ENCODE peak calls at places on chromosomes 7 and 10, in five cellular contexts. One of them, this sample, is unnamed. For H3K4me1, the result is how much of the 10 kb centered on the place peaks cover.

GRCh38 chr10:80554050-80554449 is 16.3 kb downstream of the SH2D4B start:
- DNase-seq in lower lobe of right lung: no peak
- DNase-seq in cardiac muscle cell: no peak
- DNase-seq in thoracic aorta: no peak
- DNase-seq in neuronal stem cell: no peak
- DNase-seq in this sample: no peak

GRCh38 chr7:12458520-12459131 is 55.0 kb upstream of the VWDE start:
- DNase-seq in neuronal stem cell: peak
- DNase-seq in thoracic aorta: no peak
- DNase-seq in cardiac muscle cell: peak
- DNase-seq in lower lobe of right lung: no peak
- DNase-seq in this sample: peak

GRCh38 chr10:114631678-114632417 is 26.2 kb downstream of the ABLIM1 start:
- DNase-seq in thoracic aorta: no peak
- DNase-seq in neuronal stem cell: peak
- DNase-seq in cardiac muscle cell: peak
- DNase-seq in lower lobe of right lung: peak
- DNase-seq in this sample: peak

GRCh38 chr7:108193593-108194498 is 63.7 kb upstream of the LAMB4 start:
- DNase-seq in neuronal stem cell: no peak
- DNase-seq in thoracic aorta: no peak
- DNase-seq in lower lobe of right lung: no peak
- DNase-seq in cardiac muscle cell: no peak
- DNase-seq in this sample: no peak

GRCh38 chr7:103660455-103661371 is 214.7 kb upstream of the SLC26A5 start:
- DNase-seq in thoracic aorta: no peak
- DNase-seq in lower lobe of right lung: no peak
- DNase-seq in neuronal stem cell: peak
- DNase-seq in cardiac muscle cell: peak
- DNase-seq in this sample: peak

GRCh38 chr10:96125142-96125515 is 5.0 kb upstream of the ZNF518A start:
- DNase-seq in lower lobe of right lung: no peak
- DNase-seq in cardiac muscle cell: peak
- DNase-seq in thoracic aorta: no peak
- DNase-seq in neuronal stem cell: no peak
- DNase-seq in this sample: no peak

GRCh38 chr7:85014936-85015335 is 171.9 kb downstream of the SEMA3D start:
- DNase-seq in thoracic aorta: no peak
- DNase-seq in lower lobe of right lung: no peak
- DNase-seq in neuronal stem cell: no peak
- DNase-seq in cardiac muscle cell: no peak
- DNase-seq in this sample: no peak

GRCh38 chr10:103197177-103197576 is 4.1 kb upstream of the NT5C2 start:
- DNase-seq in lower lobe of right lung: peak
- DNase-seq in neuronal stem cell: no peak
- DNase-seq in cardiac muscle cell: peak
- DNase-seq in thoracic aorta: peak
- DNase-seq in this sample: peak

GRCh38 chr10:121959671-121960070 is 15.3 kb downstream of the NSMCE4A start:
- DNase-seq in neuronal stem cell: no peak
- DNase-seq in cardiac muscle cell: no peak
- DNase-seq in thoracic aorta: no peak
- DNase-seq in lower lobe of right lung: no peak
- DNase-seq in this sample: no peak

GRCh38 chr10:103612462-103613365 is 119.2 kb downstream of the NEURL1 start:
- DNase-seq in neuronal stem cell: no peak
- DNase-seq in cardiac muscle cell: peak
- DNase-seq in lower lobe of right lung: no peak
- DNase-seq in thoracic aorta: no peak
- DNase-seq in this sample: no peak

GRCh38 chr10:90947025-90947960 is 26.4 kb upstream of the ANKRD1 start:
- DNase-seq in neuronal stem cell: no peak
- DNase-seq in lower lobe of right lung: no peak
- DNase-seq in cardiac muscle cell: no peak
- DNase-seq in thoracic aorta: no peak
- DNase-seq in this sample: no peak

GRCh38 chr10:131176907-131177306 is 134.6 kb downstream of the TCERG1L start:
- DNase-seq in neuronal stem cell: no peak
- DNase-seq in thoracic aorta: no peak
- DNase-seq in lower lobe of right lung: no peak
- DNase-seq in cardiac muscle cell: no peak
- DNase-seq in this sample: no peak

GRCh38 chr10:22723343-22723779 is 9.0 kb upstream of the PIP4K2A start:
- DNase-seq in cardiac muscle cell: no peak
- DNase-seq in neuronal stem cell: no peak
- DNase-seq in lower lobe of right lung: no peak
- DNase-seq in thoracic aorta: no peak
- DNase-seq in this sample: no peak

GRCh38 chr7:104656467-104656866 is 328.1 kb downstream of the LHFPL3 start:
- DNase-seq in lower lobe of right lung: no peak
- DNase-seq in neuronal stem cell: no peak
- DNase-seq in thoracic aorta: no peak
- DNase-seq in cardiac muscle cell: no peak
- DNase-seq in this sample: no peak

GRCh38 chr10:12875100-12875499 is 126.4 kb downstream of the CCDC3 start:
- DNase-seq in cardiac muscle cell: peak
- DNase-seq in neuronal stem cell: no peak
- DNase-seq in thoracic aorta: no peak
- DNase-seq in lower lobe of right lung: no peak
- DNase-seq in this sample: no peak

GRCh38 chr7:1244701-1245526 is 12.2 kb downstream of the UNCX start:
- DNase-seq in cardiac muscle cell: no peak
- DNase-seq in lower lobe of right lung: no peak
- DNase-seq in neuronal stem cell: no peak
- DNase-seq in thoracic aorta: no peak
- DNase-seq in this sample: no peak

GRCh38 chr7:7103343-7104313 is 78.7 kb upstream of the C1GALT1 start:
- DNase-seq in neuronal stem cell: no peak
- DNase-seq in thoracic aorta: no peak
- DNase-seq in lower lobe of right lung: no peak
- DNase-seq in cardiac muscle cell: peak
- DNase-seq in this sample: peak

GRCh38 chr7:117780832-117781231 is 92.4 kb downstream of the CTTNBP2 start:
- DNase-seq in neuronal stem cell: no peak
- DNase-seq in thoracic aorta: no peak
- DNase-seq in lower lobe of right lung: no peak
- DNase-seq in cardiac muscle cell: no peak
- DNase-seq in this sample: no peak

GRCh38 chr10:86438091-86438749 is 71.6 kb upstream of the GRID1 start:
- DNase-seq in thoracic aorta: no peak
- DNase-seq in cardiac muscle cell: no peak
- DNase-seq in neuronal stem cell: no peak
- DNase-seq in lower lobe of right lung: no peak
- DNase-seq in this sample: no peak

GRCh38 chr10:99681553-99681952 is 22.2 kb downstream of the ENTPD7 start:
- DNase-seq in thoracic aorta: no peak
- DNase-seq in cardiac muscle cell: peak
- DNase-seq in lower lobe of right lung: no peak
- DNase-seq in neuronal stem cell: no peak
- DNase-seq in this sample: no peak

GRCh38 chr7:27156508-27156898 is at the start of gene HOXA7:
- DNase-seq in neuronal stem cell: no peak
- DNase-seq in thoracic aorta: no peak
- DNase-seq in cardiac muscle cell: no peak
- DNase-seq in lower lobe of right lung: no peak
- DNase-seq in this sample: no peak

GRCh38 chr7:22296916-22297315 is 60.0 kb downstream of the RAPGEF5 start:
- DNase-seq in thoracic aorta: no peak
- DNase-seq in lower lobe of right lung: no peak
- DNase-seq in neuronal stem cell: no peak
- DNase-seq in cardiac muscle cell: no peak
- DNase-seq in this sample: no peak

GRCh38 chr7:26443761-26444160 is 152.1 kb downstream of the SNX10 start:
- DNase-seq in thoracic aorta: no peak
- DNase-seq in cardiac muscle cell: no peak
- DNase-seq in neuronal stem cell: no peak
- DNase-seq in lower lobe of right lung: no peak
- DNase-seq in this sample: no peak

GRCh38 chr7:55522268-55522902 is 49.9 kb downstream of the VOPP1 start:
- DNase-seq in cardiac muscle cell: no peak
- DNase-seq in thoracic aorta: no peak
- DNase-seq in neuronal stem cell: no peak
- DNase-seq in lower lobe of right lung: no peak
- DNase-seq in this sample: no peak
- H3K4me1 ChIP-seq in cardiac muscle cell: under half
- H3K4me1 ChIP-seq in thoracic aorta: half or more
- H3K4me1 ChIP-seq in neuronal stem cell: under half
- H3K4me1 ChIP-seq in lower lobe of right lung: under half
- H3K4me1 ChIP-seq in this sample: under half

GRCh38 chr7:99563650-99564049 is 5.2 kb downstream of the ZNF655 start:
- DNase-seq in thoracic aorta: no peak
- DNase-seq in cardiac muscle cell: peak
- DNase-seq in neuronal stem cell: no peak
- DNase-seq in lower lobe of right lung: no peak
- DNase-seq in this sample: no peak
- H3K4me3 ChIP-seq in thoracic aorta: no peak
- H3K4me3 ChIP-seq in cardiac muscle cell: no peak
- H3K4me3 ChIP-seq in neuronal stem cell: no peak
- H3K4me3 ChIP-seq in lower lobe of right lung: no peak
- H3K4me3 ChIP-seq in this sample: no peak

GRCh38 chr10:93672022-93672678 is 30.2 kb downstream of the FRA10AC1 start:
- DNase-seq in lower lobe of right lung: no peak
- DNase-seq in cardiac muscle cell: no peak
- DNase-seq in neuronal stem cell: no peak
- DNase-seq in thoracic aorta: no peak
- DNase-seq in this sample: peak
- H3K27ac ChIP-seq in lower lobe of right lung: no peak
- H3K27ac ChIP-seq in cardiac muscle cell: no peak
- H3K27ac ChIP-seq in neuronal stem cell: no peak
- H3K27ac ChIP-seq in thoracic aorta: no peak
- H3K27ac ChIP-seq in this sample: no peak

DNA sequence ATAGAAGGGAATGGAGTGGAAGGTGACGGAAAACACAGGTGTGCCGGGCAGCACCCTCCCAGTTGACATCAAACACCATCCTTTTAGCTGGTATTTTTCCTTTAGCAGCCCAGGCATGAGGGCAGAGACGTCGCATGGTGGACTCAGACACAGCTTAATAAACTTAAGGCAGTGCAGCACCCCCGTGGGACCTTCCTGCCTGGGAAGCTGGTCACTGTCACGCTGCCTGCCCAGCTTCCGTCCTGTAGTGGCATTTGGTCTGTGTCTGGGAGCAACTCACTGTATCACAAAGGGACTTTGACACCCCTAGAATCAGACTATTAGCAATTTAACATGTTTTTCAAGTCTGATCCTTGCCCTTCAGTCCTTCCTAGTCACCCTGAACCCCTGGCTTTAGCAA is 35.8 kb downstream of the IL15RA start:
- DNase-seq in thoracic aorta: no peak
- DNase-seq in lower lobe of right lung: peak
- DNase-seq in cardiac muscle cell: no peak
- DNase-seq in neuronal stem cell: no peak
- DNase-seq in this sample: no peak
- H3K4me1 ChIP-seq in thoracic aorta: half or more
- H3K4me1 ChIP-seq in lower lobe of right lung: half or more
- H3K4me1 ChIP-seq in cardiac muscle cell: under half
- H3K4me1 ChIP-seq in neuronal stem cell: under half
- H3K4me1 ChIP-seq in this sample: under half

DNA sequence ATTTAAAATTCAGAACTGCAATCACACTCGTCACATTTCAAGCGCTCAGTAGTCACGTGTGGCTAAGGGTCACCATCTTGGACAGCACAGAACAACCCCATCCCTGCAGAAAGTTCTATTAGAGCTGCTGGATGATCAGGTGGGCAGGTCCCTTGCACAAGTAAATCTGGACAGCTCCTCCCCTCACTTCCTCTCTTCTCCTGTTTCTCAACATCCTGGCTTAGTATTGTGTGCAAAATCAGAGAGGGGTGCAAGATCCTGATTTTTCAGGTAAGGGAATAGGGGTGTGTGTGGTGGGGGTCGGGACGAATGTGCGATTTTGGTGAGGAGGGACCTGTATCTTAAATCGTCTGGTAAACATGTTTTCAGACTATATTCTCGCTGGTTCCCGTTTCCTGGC is at the start of gene GIMAP4:
- DNase-seq in cardiac muscle cell: no peak
- DNase-seq in lower lobe of right lung: no peak
- DNase-seq in neuronal stem cell: no peak
- DNase-seq in thoracic aorta: no peak
- DNase-seq in this sample: peak
- H3K4me3 ChIP-seq in cardiac muscle cell: no peak
- H3K4me3 ChIP-seq in lower lobe of right lung: peak
- H3K4me3 ChIP-seq in neuronal stem cell: no peak
- H3K4me3 ChIP-seq in thoracic aorta: peak
- H3K4me3 ChIP-seq in this sample: peak

GRCh38 chr10:35017608-35018007 is 72.5 kb downstream of the CUL2 start:
- DNase-seq in lower lobe of right lung: no peak
- DNase-seq in neuronal stem cell: no peak
- DNase-seq in cardiac muscle cell: no peak
- DNase-seq in thoracic aorta: no peak
- DNase-seq in this sample: no peak
- H3K27ac ChIP-seq in lower lobe of right lung: no peak
- H3K27ac ChIP-seq in neuronal stem cell: no peak
- H3K27ac ChIP-seq in cardiac muscle cell: no peak
- H3K27ac ChIP-seq in thoracic aorta: no peak
- H3K27ac ChIP-seq in this sample: no peak

GRCh38 chr10:132663666-132664365 is 122.1 kb downstream of the NKX6-2 start:
- DNase-seq in thoracic aorta: no peak
- DNase-seq in cardiac muscle cell: no peak
- DNase-seq in neuronal stem cell: no peak
- DNase-seq in lower lobe of right lung: peak
- DNase-seq in this sample: no peak
- H3K4me1 ChIP-seq in thoracic aorta: under half
- H3K4me1 ChIP-seq in cardiac muscle cell: under half
- H3K4me1 ChIP-seq in neuronal stem cell: under half
- H3K4me1 ChIP-seq in lower lobe of right lung: under half
- H3K4me1 ChIP-seq in this sample: under half

DNA sequence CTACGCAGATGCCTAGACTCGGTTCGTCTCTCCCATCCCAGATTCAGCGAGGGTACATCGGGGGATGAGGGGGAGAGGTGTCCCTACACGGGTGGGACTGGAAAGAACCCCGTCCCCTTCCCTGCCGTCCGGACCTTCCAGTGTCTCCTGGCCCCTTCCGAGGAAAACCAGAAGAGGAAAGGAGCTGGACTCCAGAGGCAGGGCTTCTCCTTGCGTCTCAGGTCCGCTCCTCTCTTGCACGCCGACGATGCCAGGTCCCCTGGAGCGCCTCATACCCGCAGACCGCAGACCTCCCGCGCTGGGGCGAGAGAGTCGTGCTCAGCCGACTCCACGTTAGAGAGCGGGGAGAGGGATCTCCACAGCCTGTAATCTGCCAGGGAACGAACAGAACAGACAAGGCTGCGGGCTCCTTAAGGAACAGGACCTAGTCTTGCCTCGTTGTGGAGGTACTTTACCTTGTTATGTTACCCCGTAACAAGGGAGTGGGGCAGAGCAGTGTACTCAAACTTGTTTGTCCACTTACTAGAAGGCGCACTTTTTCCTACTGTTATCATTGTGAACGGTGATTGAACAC is 397 bp upstream of the IMPDH1 start:
- DNase-seq in lower lobe of right lung: peak
- DNase-seq in thoracic aorta: no peak
- DNase-seq in neuronal stem cell: no peak
- DNase-seq in cardiac muscle cell: peak
- DNase-seq in this sample: no peak
- H3K4me3 ChIP-seq in lower lobe of right lung: peak
- H3K4me3 ChIP-seq in thoracic aorta: peak
- H3K4me3 ChIP-seq in neuronal stem cell: peak
- H3K4me3 ChIP-seq in cardiac muscle cell: peak
- H3K4me3 ChIP-seq in this sample: peak

This sample was measured in small intestine.